ENCODE peak calls at places on chromosomes 5 and 9, in seven cellular contexts. V is tibial nerve; C is mammary epithelial cell; K is uterus; N is upper lobe of right lung; P is CD8-positive, alpha-beta memory T cell; H is mesendoderm. S is an unnamed sample.

GRCh38 chr5:67028371-67028770 is 168.2 kb downstream of the CD180 start:
- DNase-seq in V (no peak), C (peak; percentile 30), K (no peak), N (no peak), P (no peak), H (no peak), S (no peak)

GRCh38 chr9:124120272-124120671 is 108.7 kb downstream of the LHX2 start:
- DNase-seq in V (no peak), C (no peak), K (no peak), N (no peak), P (no peak), H (no peak), S (no peak)

GRCh38 chr9:75053869-75054268 is 25.8 kb upstream of the CARNMT1 start:
- DNase-seq in V (no peak), C (no peak), K (no peak), N (no peak), P (no peak), H (no peak), S (no peak)

GRCh38 chr9:96515629-96516470 is 65.9 kb downstream of the HABP4 start:
- DNase-seq in V (peak; percentile 36), C (no peak), K (no peak), N (no peak), P (no peak), H (no peak), S (no peak)

GRCh38 chr9:700365-701282 is 140.9 kb upstream of the DMRT1 start:
- DNase-seq in V (no peak), C (no peak), K (no peak), N (no peak), P (no peak), H (no peak), S (no peak)

GRCh38 chr5:150085950-150086715 is at the start of gene CSF1R:
- DNase-seq in V (no peak), C (no peak), K (no peak), N (peak; percentile 65), P (no peak), H (no peak), S (no peak)

GRCh38 chr9:2059131-2059929 is 44.2 kb downstream of the SMARCA2 start:
- DNase-seq in V (no peak), C (no peak), K (no peak), N (no peak), P (no peak), H (peak; percentile 16), S (no peak)

GRCh38 chr5:5191906-5192305 is 51.8 kb downstream of the ADAMTS16 start:
- DNase-seq in V (no peak), C (no peak), K (no peak), N (no peak), P (no peak), H (peak; percentile 55), S (no peak)

DNA sequence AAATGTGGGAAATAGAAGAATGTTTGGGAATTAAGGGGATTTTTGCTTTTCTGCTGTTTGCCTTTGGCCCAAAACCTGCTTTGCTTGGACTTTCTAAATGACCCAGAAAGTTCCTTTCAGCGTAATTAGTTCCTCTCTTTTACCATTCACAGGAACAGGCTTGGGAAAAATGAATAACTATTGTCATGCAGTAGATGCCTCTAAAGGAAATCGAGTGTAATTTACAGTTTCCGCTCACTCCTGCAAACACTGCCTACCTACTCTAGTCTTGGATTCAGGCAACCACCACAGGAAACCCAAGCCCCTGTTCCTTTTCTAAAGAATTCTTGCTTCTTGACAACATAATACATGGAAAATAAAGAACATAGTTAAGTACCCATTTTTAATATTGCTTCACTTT is 25.0 kb downstream of the TTC23L start:
- DNase-seq in V (no peak), C (no peak), K (no peak), N (no peak), P (no peak), H (no peak), S (no peak)
- H3K27ac ChIP-seq in V (no peak overlapping the region), C (no peak overlapping the region), K (no peak overlapping the region), N (no peak overlapping the region), P (no peak overlapping the region), H (no peak overlapping the region), S (no peak overlapping the region)

GRCh38 chr5:142699105-142699720 is 13.3 kb upstream of the FGF1 start:
- DNase-seq in V (peak; percentile 92), C (peak; percentile 68), K (peak; percentile 91), N (peak; percentile 88), P (peak; percentile 58), H (peak; percentile 85), S (peak; percentile 90)
- H3K27ac ChIP-seq in V (peak overlapping the region; percentile 53), C (no peak overlapping the region), K (peak overlapping the region; percentile 63), N (no peak overlapping the region), P (no peak overlapping the region), H (no peak overlapping the region), S (no peak overlapping the region)

GRCh38 chr5:81899123-81899522 is 72.7 kb upstream of the ATG10 start:
- DNase-seq in V (no peak), C (no peak), K (no peak), N (no peak), P (no peak), H (no peak), S (no peak)

GRCh38 chr5:81901539-81901938 is 70.3 kb upstream of the ATG10 start:
- DNase-seq in V (no peak), C (no peak), K (no peak), N (no peak), P (no peak), H (no peak), S (no peak)

GRCh38 chr5:81896764-81897163 is 75.1 kb upstream of the ATG10 start:
- DNase-seq in V (no peak), C (no peak), K (no peak), N (no peak), P (no peak), H (no peak), S (no peak)

GRCh38 chr5:81895312-81895711 is 76.5 kb upstream of the ATG10 start:
- DNase-seq in V (no peak), C (no peak), K (no peak), N (no peak), P (no peak), H (no peak), S (no peak)

GRCh38 chr5:81898403-81898802 is 73.4 kb upstream of the ATG10 start:
- DNase-seq in V (no peak), C (no peak), K (no peak), N (no peak), P (no peak), H (no peak), S (no peak)
- H3K27ac ChIP-seq in V (no peak overlapping the region), C (no peak overlapping the region), K (no peak overlapping the region), N (no peak overlapping the region), P (no peak overlapping the region), H (no peak overlapping the region), S (no peak overlapping the region)

DNA sequence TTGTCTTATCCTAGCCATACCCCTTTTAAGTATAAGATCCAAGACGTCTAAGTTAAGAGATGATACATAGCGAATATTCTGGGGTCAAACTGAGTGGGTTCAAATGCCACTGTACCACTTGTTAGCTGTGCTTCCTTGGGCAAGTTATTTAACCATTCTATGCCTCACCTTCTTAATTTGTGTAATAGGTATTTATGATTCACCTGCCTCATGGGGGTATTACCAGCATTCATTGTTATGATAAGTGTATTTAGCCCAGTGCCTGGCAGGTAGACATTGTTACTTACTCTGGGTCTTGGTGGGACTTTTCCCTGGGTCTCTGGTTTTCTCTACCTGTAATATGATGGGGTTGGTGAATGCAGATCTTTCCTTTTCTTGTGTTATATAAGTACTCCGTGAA is 3.8 kb downstream of the LARP1 start:
- DNase-seq in V (no peak), C (peak; percentile 46), K (no peak), N (no peak), P (no peak), H (no peak), S (peak; percentile 65)
- H3K27ac ChIP-seq in V (no peak overlapping the region), C (peak overlapping the region; percentile 66), K (peak overlapping the region; percentile 51), N (no peak overlapping the region), P (no peak overlapping the region), H (no peak overlapping the region), S (no peak overlapping the region)

GRCh38 chr9:22244141-22245011 is 202.2 kb upstream of the DMRTA1 start:
- DNase-seq in V (peak; percentile 15), C (peak; percentile 58), K (no peak), N (peak; percentile 60), P (no peak), H (peak; percentile 69), S (peak; percentile 47)
- H3K27ac ChIP-seq in V (no peak overlapping the region), C (no peak overlapping the region), K (no peak overlapping the region), N (no peak overlapping the region), P (no peak overlapping the region), H (no peak overlapping the region), S (no peak overlapping the region)